ENCODE peak calls at places on chromosomes 1 and 21, in four cellular contexts. V is OCI-LY7, I is AG04449, E is tibial artery. D is an unnamed sample.
A peak's percentile ranks its signal among the peaks of the same experiment; 100 is the strongest.

GRCh38 chr1:25771246-25772114 is 28.5 kb upstream of the SELENON start:
- DNase-seq in V (peak; percentile 27), I (no peak), E (no peak), D (no peak)

GRCh38 chr1:153345187-153346066 is 3.2 kb downstream of the PGLYRP4 start:
- DNase-seq in V (no peak), I (no peak), E (no peak), D (no peak)

GRCh38 chr1:76949503-76949902 is 82.2 kb downstream of the ST6GALNAC5 start:
- DNase-seq in V (no peak), I (no peak), E (no peak), D (peak; percentile 38)

GRCh38 chr1:6010554-6010953 is 18.3 kb upstream of the NPHP4 start:
- DNase-seq in V (no peak), I (no peak), E (no peak), D (no peak)

GRCh38 chr1:61741682-61742619 is at the start of gene PATJ:
- DNase-seq in V (peak; percentile 51), I (no peak), E (peak; percentile 77), D (no peak)

GRCh38 chr1:32309960-32310359 is 18.1 kb downstream of the HDAC1 start:
- DNase-seq in V (no peak), I (no peak), E (no peak), D (no peak)

GRCh38 chr1:151011154-151011850 is 3.1 kb downstream of the PRUNE1 start:
- DNase-seq in V (no peak), I (no peak), E (no peak), D (no peak)

GRCh38 chr1:121595089-121595488 is 410.3 kb downstream of the SRGAP2C start:
- DNase-seq in V (no peak), I (no peak), E (no peak), D (no peak)

GRCh38 chr1:69567847-69568434 is at the start of gene LRRC7:
- DNase-seq in V (no peak), I (no peak), E (peak; percentile 60), D (no peak)

GRCh38 chr1:106063510-106063909 is 993.0 kb upstream of the PRMT6 start:
- DNase-seq in V (no peak), I (no peak), E (no peak), D (no peak)

GRCh38 chr1:157289001-157289400 is 150.8 kb upstream of the ETV3 start:
- DNase-seq in V (no peak), I (no peak), E (no peak), D (no peak)

GRCh38 chr1:43423672-43424550 is 29.8 kb downstream of the HYI start:
- DNase-seq in V (no peak), I (no peak), E (no peak), D (no peak)

GRCh38 chr1:201655243-201655642 is 116.3 kb downstream of the NAV1 start:
- DNase-seq in V (no peak), I (no peak), E (no peak), D (no peak)

GRCh38 chr1:59432531-59433439 is 135.9 kb downstream of the FGGY start:
- DNase-seq in V (no peak), I (no peak), E (no peak), D (peak; percentile 90)

GRCh38 chr1:181347495-181348390 is 135.6 kb upstream of the CACNA1E start:
- DNase-seq in V (no peak), I (no peak), E (no peak), D (no peak)

GRCh38 chr1:113659010-113659409 is 100.3 kb downstream of the PHTF1 start:
- DNase-seq in V (no peak), I (no peak), E (no peak), D (no peak)

GRCh38 chr1:174198192-174198591 is 38.9 kb downstream of the RABGAP1L start:
- DNase-seq in V (no peak), I (no peak), E (no peak), D (no peak)

GRCh38 chr1:182888736-182889531 is 49.8 kb downstream of the DHX9 start:
- DNase-seq in V (no peak), I (peak; percentile 42), E (no peak), D (no peak)

GRCh38 chr1:36947384-36947783 is 86.9 kb downstream of the GRIK3 start:
- DNase-seq in V (no peak), I (no peak), E (no peak), D (no peak)

GRCh38 chr21:42122398-42122797 is 51.3 kb downstream of the UMODL1 start:
- DNase-seq in V (no peak), I (no peak), E (no peak), D (no peak)

GRCh38 chr1:89269277-89269676 is 3.4 kb downstream of the GBP5 start:
- DNase-seq in V (no peak), I (no peak), E (no peak), D (no peak)
- H3K4me3 ChIP-seq in V (no peak overlapping the region), I (no peak overlapping the region), E (no peak overlapping the region), D (no peak overlapping the region)

GRCh38 chr1:3593334-3593733 is 18.0 kb downstream of the MEGF6 start:
- DNase-seq in V (peak; percentile 20), I (no peak), E (no peak), D (no peak)
- TF ChIP-seq CTCF in V (no peak), I (no peak), E (no peak), D (no peak)

DNA sequence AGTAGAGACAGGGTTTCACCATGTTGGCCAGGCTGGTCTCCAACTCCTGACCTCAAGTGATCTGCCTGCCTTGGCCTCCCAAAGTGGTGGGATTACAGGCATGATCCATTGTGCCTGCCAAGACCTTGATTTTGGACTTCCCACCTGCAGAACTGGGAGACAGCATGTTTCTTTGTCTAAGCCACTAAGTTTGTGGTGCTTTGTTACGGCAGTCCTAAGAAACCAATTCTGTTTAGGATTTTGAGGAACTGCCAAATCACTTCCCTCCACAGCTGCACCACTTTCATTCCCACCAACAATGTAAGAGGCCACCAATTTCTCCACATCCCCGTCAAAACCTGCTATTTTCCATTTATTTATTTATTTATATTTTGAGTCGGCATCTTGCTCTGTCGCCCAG is 46.1 kb downstream of the CHAF1B start:
- DNase-seq in V (no peak), I (no peak), E (no peak), D (no peak)
- H3K4me3 ChIP-seq in V (no peak overlapping the region), I (no peak overlapping the region), E (peak overlapping the region; percentile 43), D (peak overlapping the region; percentile 45)

GRCh38 chr1:72954943-72955342 is 672.6 kb upstream of the NEGR1 start:
- DNase-seq in V (no peak), I (no peak), E (no peak), D (no peak)
- TF ChIP-seq CTCF in V (no peak), I (no peak), E (no peak), D (no peak)

D was measured in epithelial cell of proximal tubule.